ENCODE peak calls at places on chromosomes 7 and 10, in seven cellular contexts. R is GM23338, S is IMR-90, Z is mucosa of descending colon, B is thyroid gland, P is right lobe of liver, Y is pancreas. H is an unnamed sample.
A peak's percentile ranks its signal among the peaks of the same experiment; 100 is the strongest.

GRCh38 chr10:116084166-116084565 is 188.8 kb downstream of the GFRA1 start:
- DNase-seq in Y (no peak), B (no peak), P (no peak), Z (no peak), R (no peak), S (peak; percentile 7), H (no peak)

GRCh38 chr7:30285531-30286284 is 1.3 kb downstream of the ZNRF2 start:
- DNase-seq in R (peak; percentile 63), P (peak; percentile 46), B (peak; percentile 29), Z (peak; percentile 70), S (peak; percentile 46), Y (peak; percentile 77), H (no peak)

GRCh38 chr10:95860486-95861040 is 47.2 kb upstream of the CC2D2B start:
- DNase-seq in R (no peak), S (peak; percentile 20), P (no peak), B (no peak), Z (no peak), Y (no peak), H (no peak)

GRCh38 chr10:114915294-114915693 is 22.7 kb upstream of the TRUB1 start:
- DNase-seq in Z (no peak), B (no peak), Y (no peak), R (no peak), P (no peak), S (no peak), H (peak; percentile 80)

GRCh38 chr7:46461334-46461777 is 540.3 kb upstream of the IGFBP3 start:
- DNase-seq in Z (no peak), B (no peak), S (peak; percentile 81), R (no peak), Y (no peak), P (no peak), H (no peak)

GRCh38 chr10:116668018-116668417 is 47.3 kb downstream of the PNLIPRP2 start:
- DNase-seq in R (no peak), S (no peak), B (no peak), Y (peak; percentile 59), P (no peak), Z (no peak), H (no peak)

GRCh38 chr10:50992972-50993766 is 81.1 kb upstream of the PRKG1 start:
- DNase-seq in S (peak; percentile 88), R (no peak), P (no peak), Y (peak; percentile 49), B (peak; percentile 25), Z (peak; percentile 51), H (no peak)

GRCh38 chr7:105268511-105269392 is 120.0 kb downstream of the SRPK2 start:
- DNase-seq in Z (no peak), S (peak; percentile 71), B (no peak), Y (no peak), R (no peak), P (no peak), H (peak; percentile 43)

GRCh38 chr10:8563478-8563877 is 509.0 kb downstream of the GATA3 start:
- DNase-seq in Y (no peak), B (no peak), R (no peak), S (no peak), Z (no peak), P (no peak), H (no peak)

GRCh38 chr7:46934198-46934825 is 647.6 kb downstream of the TNS3 start:
- DNase-seq in Y (no peak), S (peak; percentile 53), B (no peak), P (no peak), R (no peak), Z (no peak), H (no peak)

GRCh38 chr10:74024600-74024999 is 26.7 kb downstream of the VCL start:
- DNase-seq in P (no peak), Z (no peak), S (no peak), Y (no peak), R (no peak), B (no peak), H (no peak)

GRCh38 chr7:47771301-47771989 is 176.8 kb downstream of the PKD1L1 start:
- DNase-seq in P (no peak), R (no peak), S (no peak), Z (no peak), B (peak; percentile 15), Y (no peak), H (no peak)

GRCh38 chr10:103246328-103246727 is 641 bp downstream of the RPEL1 start:
- DNase-seq in P (no peak), Y (no peak), R (no peak), Z (no peak), B (no peak), S (no peak), H (no peak)

GRCh38 chr7:18846765-18847215 is 270.6 kb downstream of the TWIST1 start:
- DNase-seq in P (no peak), Z (no peak), B (no peak), Y (no peak), S (no peak), R (no peak), H (no peak)

GRCh38 chr10:96366508-96366907 is 7.7 kb upstream of the OPALIN start:
- DNase-seq in S (peak; percentile 60), B (no peak), Z (no peak), Y (no peak), P (no peak), R (no peak), H (no peak)

GRCh38 chr7:135710417-135711138 is 17.4 kb downstream of the SLC13A4 start:
- DNase-seq in Z (no peak), P (no peak), B (no peak), R (peak; percentile 70), S (no peak), Y (no peak), H (no peak)

GRCh38 chr10:103284170-103284569 is 7.2 kb downstream of the INA start:
- DNase-seq in Z (no peak), Y (no peak), B (no peak), R (no peak), P (peak; percentile 42), S (no peak), H (peak; percentile 72)

GRCh38 chr10:102102421-102102820 is 17.7 kb downstream of the LDB1 start:
- DNase-seq in Y (no peak), P (no peak), B (no peak), Z (no peak), S (no peak), R (no peak), H (no peak)

GRCh38 chr7:11060883-11061282 is 87.2 kb downstream of the PHF14 start:
- DNase-seq in S (no peak), P (no peak), R (no peak), Y (no peak), B (no peak), Z (no peak), H (no peak)

GRCh38 chr7:152893801-152894294 is 134.3 kb downstream of the ACTR3B start:
- DNase-seq in Z (no peak), P (no peak), R (peak; percentile 44), B (no peak), Y (no peak), S (no peak), H (no peak)

GRCh38 chr10:5776881-5777197 is 36.4 kb downstream of the GDI2 start:
- DNase-seq in R (no peak), B (no peak), Y (no peak), Z (no peak), P (no peak), S (peak; percentile 71), H (peak; percentile 61)

GRCh38 chr7:46175221-46175620 is 254.1 kb upstream of the IGFBP3 start:
- DNase-seq in Z (no peak), Y (no peak), B (peak; percentile 22), P (no peak), R (no peak), S (no peak), H (no peak)

GRCh38 chr7:24981544-24981951 is 1.6 kb upstream of the OSBPL3 start:
- DNase-seq in Z (peak; percentile 79), B (peak; percentile 75), P (peak; percentile 62), R (peak; percentile 50), S (peak; percentile 67), Y (peak; percentile 78), H (no peak)

DNA sequence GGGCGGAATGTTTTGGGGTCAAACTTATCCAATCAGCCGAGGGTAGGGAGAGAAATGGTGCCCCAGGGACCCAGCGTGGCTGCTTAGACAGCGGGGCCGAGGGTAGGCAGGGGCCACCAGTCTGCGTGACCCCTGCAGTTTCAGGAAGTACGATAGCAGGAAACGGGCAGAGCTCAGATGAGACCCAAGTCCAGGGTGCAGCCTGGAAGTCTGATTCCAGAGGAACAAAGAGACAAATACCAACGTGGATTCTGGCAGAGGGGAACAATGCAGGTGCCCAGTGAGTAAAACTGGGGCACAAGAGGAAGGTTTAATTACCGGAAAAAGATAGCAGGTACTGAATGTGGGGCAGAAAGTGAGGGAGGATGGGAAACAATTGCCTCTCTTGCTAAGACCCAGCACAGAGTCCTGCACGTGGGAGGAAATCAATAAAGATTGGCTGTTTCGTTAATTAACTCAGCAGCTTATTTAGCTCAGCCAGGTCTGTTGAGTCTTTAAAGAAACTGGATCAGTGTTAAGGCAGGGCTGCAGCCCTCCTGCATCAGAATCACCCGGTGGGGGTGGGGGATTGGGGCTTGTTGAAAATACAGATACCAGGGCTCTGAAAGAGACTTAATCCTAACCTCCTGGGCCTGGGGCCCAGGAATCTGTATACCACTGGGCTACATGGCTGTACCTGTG is 50.4 kb upstream of the NFE2L3 start:
- DNase-seq in B (no peak), Y (no peak), S (no peak), Z (peak; percentile 53), R (peak; percentile 63), P (no peak), H (no peak)
- H3K4me3 ChIP-seq in B (no peak overlapping the region), Y (no peak overlapping the region), S (no peak overlapping the region), Z (no peak overlapping the region), R (no peak overlapping the region), P (no peak overlapping the region), H (no peak overlapping the region)

GRCh38 chr7:101691822-101692384 is 62.8 kb upstream of the MYL10 start:
- DNase-seq in B (peak; percentile 16), R (no peak), S (no peak), Z (peak; percentile 77), Y (no peak), P (peak; percentile 54), H (no peak)
- TF ChIP-seq CTCF in B (no peak), R (no peak), S (no peak), Z (no peak), Y (no peak), P (no peak), H (no peak)

DNA sequence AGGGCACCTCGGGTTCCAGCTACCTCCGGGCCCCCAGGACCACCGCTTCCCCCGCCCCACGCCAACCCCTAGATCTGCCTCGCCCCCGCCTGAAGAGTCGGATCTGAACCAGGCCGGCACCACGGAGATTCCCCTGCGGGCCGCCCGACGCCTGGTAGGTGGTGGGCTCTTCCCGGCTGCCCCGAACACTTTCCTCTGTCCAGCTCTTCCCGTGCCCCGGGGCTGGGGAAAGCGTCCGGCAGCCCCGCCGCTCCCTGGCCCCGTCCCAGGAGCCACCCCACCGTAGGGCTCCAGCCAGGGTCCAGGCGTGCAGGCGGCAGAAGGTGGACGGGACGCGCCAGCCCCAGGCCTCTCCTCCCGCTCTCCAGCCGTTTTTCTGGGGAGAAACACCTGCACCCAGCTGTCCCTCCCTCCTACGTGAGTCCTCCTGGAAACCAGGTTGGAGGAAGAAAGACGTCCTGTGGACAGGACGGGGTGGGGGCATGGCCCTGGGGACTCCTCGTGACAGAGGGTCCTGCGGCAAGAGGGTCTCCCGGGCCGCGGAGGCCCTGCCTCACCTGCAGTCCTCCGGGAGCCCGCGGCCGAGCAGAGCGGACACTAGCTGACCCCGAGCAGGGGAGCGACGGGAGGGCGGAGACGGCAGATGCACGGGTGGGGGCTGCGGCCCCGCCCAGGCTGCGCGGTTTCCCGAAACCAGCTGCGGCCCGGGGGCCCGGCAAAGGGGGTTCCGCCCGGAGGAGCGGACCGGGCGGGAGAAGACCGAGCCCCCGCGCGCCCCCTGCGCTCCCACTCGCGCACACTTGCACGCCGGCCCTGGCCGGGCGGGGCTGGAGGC is at the start of gene TMEM176B:
- DNase-seq in Y (peak; percentile 80), S (no peak), Z (peak; percentile 83), R (peak; percentile 40), P (peak; percentile 84), B (no peak), H (no peak)
- H3K4me3 ChIP-seq in Y (peak within 1 kb of the TSS; percentile 44), S (peak within 1 kb of the TSS; percentile 21), Z (peak within 1 kb of the TSS; percentile 57), R (peak within 1 kb of the TSS; percentile 66), P (peak within 1 kb of the TSS; percentile 92), B (no peak within 1 kb of the TSS), H (peak within 1 kb of the TSS; percentile 49)

GRCh38 chr7:125059861-125060456 is 130.3 kb upstream of the POT1 start:
- DNase-seq in Y (no peak), Z (no peak), B (no peak), S (peak; percentile 3), R (no peak), P (no peak), H (no peak)
- TF ChIP-seq CTCF in Y (peak; percentile 16), Z (no peak), B (no peak), S (peak; percentile 44), R (no peak), P (peak; percentile 44), H (no peak)

H was measured in epithelial cell of proximal tubule.